ENCODE peak calls at places on chromosomes 5 and 9, in eight cellular contexts. X is fibroblast of pulmonary artery, F is AG10803, K is cardiac muscle cell, U is cardiac fibroblast, G is tibial nerve, O is HFF-Myc, M is SK-N-SH. H is an unnamed sample.

GRCh38 chr5:32343058-32343672 is 30.4 kb upstream of the MTMR12 start:
- DNase-seq in X (no peak), F (no peak), K (no peak), U (no peak), G (no peak), O (no peak), M (no peak), H (no peak)

GRCh38 chr5:58184910-58185309 is 275.0 kb downstream of the PLK2 start:
- DNase-seq in X (no peak), F (peak), K (peak), U (peak), G (no peak), O (no peak), M (no peak), H (no peak)

GRCh38 chr9:36319806-36320205 is 61.6 kb upstream of the GNE start:
- DNase-seq in X (no peak), F (peak), K (no peak), U (no peak), G (no peak), O (no peak), M (no peak), H (no peak)

GRCh38 chr5:83927140-83927733 is 206.6 kb upstream of the HAPLN1 start:
- DNase-seq in X (peak), F (peak), K (peak), U (peak), G (peak), O (peak), M (peak), H (no peak)

GRCh38 chr5:142478116-142478515 is 153.3 kb upstream of the SPRY4 start:
- DNase-seq in X (no peak), F (no peak), K (no peak), U (no peak), G (no peak), O (no peak), M (no peak), H (no peak)

GRCh38 chr5:125044491-125045282 is 298.2 kb upstream of the ZNF608 start:
- DNase-seq in X (peak), F (no peak), K (no peak), U (peak), G (no peak), O (no peak), M (no peak), H (no peak)

GRCh38 chr9:84839538-84839937 is 170.0 kb downstream of the NTRK2 start:
- DNase-seq in X (no peak), F (peak), K (peak), U (no peak), G (no peak), O (peak), M (peak), H (peak)

GRCh38 chr5:172010278-172010677 is 3.8 kb upstream of the FBXW11 start:
- DNase-seq in X (peak), F (no peak), K (peak), U (peak), G (no peak), O (no peak), M (no peak), H (no peak)

GRCh38 chr9:28774433-28775029 is 1201.2 kb upstream of the C9orf72 start:
- DNase-seq in X (peak), F (no peak), K (peak), U (peak), G (no peak), O (no peak), M (peak), H (no peak)

GRCh38 chr5:124103671-124104070 is 591.7 kb downstream of the CSNK1G3 start:
- DNase-seq in X (no peak), F (no peak), K (no peak), U (peak), G (no peak), O (no peak), M (no peak), H (no peak)

GRCh38 chr9:113399646-113400200 is 1.4 kb downstream of the ALAD start:
- DNase-seq in X (no peak), F (no peak), K (no peak), U (no peak), G (no peak), O (no peak), M (no peak), H (no peak)

GRCh38 chr5:120463991-120464626 is at the start of gene PRR16:
- DNase-seq in X (peak), F (peak), K (peak), U (peak), G (no peak), O (no peak), M (peak), H (no peak)

GRCh38 chr5:170861855-170862766 is at the start of gene RANBP17:
- DNase-seq in X (peak), F (peak), K (peak), U (peak), G (no peak), O (no peak), M (peak), H (no peak)

DNA sequence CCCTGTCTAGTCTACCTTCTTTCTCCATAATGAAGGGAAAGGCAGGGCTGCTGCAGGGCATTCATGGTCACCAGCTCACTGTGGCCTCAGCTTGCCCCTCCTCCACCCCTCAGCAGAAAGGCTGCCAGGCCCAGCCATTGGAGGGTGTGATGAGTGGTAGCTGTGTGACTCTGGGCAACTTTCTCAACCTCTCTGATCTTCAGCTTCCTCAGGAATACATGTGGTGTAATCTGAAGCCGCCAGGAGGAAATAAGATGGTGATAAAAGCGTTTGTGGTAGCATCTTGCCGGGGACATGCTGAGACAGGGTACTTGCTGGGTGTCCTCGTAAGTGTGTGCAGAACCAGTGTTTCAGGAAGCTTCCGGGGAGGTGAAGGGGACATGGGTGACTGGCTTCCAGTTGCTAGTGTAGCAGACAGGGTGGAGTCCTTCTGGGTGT is 9.8 kb downstream of the CXCL14 start:
- DNase-seq in X (no peak), F (no peak), K (no peak), U (no peak), G (no peak), O (no peak), M (no peak), H (no peak)
- H3K4me3 ChIP-seq in X (no peak), F (no peak), K (no peak), U (no peak), G (no peak), O (no peak), M (no peak), H (no peak)

GRCh38 chr9:91889161-91889560 is 60.9 kb downstream of the ROR2 start:
- DNase-seq in X (no peak), F (no peak), K (no peak), U (no peak), G (no peak), O (no peak), M (no peak), H (no peak)
- TF ChIP-seq CTCF in X (no peak), F (no peak), K (no peak), U (no peak), G (no peak), O (no peak), M (no peak), H (no peak)

GRCh38 chr9:83060557-83060956 is 2.4 kb downstream of the RASEF start:
- DNase-seq in X (no peak), F (no peak), K (no peak), U (no peak), G (no peak), O (no peak), M (peak), H (no peak)
- H3K4me3 ChIP-seq in X (no peak), F (no peak), K (no peak), U (no peak), G (no peak), O (no peak), M (no peak), H (no peak)

DNA sequence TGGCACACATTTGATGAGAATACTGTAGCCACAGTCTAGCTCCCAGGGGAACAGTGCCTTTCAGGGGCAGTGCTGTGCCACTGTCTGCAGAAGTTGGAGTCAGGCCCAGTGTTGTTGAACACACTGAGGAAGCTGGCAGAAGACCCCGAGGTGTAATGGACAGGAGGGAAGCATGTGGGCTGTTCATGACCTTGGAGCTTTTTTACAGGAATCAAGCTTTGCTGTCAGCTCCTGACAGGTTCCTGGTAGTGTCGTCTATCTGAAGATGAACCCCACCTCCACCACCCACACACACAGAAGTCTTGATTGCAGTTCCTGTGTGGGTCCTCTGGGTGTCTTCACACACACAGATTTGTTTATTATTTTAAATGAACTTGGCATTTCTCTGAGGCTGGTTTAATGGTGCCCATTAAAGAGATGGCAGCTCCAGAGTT is 40.3 kb upstream of the TNFAIP8 start:
- DNase-seq in X (peak), F (peak), K (peak), U (peak), G (no peak), O (no peak), M (peak), H (no peak)
- TF ChIP-seq CTCF in X (peak), F (peak), K (peak), U (peak), G (peak), O (peak), M (peak), H (peak)

DNA sequence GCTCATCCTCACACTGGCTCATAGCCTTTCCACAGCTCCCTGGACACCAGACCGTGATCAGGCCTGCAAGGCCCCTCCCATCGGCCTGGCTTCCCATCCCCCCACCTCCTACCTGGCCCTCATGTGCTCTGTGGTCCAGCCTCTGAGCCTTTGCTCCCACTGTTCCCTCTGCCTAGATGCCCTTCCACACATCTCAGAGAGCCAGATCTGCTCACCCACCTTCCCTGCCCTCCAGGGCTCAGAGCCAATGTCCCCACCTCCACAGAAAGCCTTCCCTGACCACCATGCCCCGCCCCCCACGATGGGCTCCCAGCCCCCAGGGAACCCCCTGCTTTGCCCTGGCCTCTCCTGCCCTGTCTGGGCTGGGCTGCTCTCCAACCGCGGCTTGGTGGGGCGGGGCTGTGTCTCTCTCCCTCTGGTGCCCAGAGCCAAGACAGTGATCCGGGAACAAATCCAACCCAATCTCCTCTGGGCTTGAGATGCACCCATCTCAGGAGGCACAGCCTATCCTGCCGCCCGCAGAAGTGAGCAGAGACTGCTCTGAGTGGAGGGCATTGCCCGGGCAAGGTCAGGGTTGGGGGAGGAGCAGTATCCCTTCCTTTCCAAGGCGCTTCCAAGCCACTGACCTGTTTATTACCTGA is 1.6 kb downstream of the NINJ1 start:
- DNase-seq in X (no peak), F (peak), K (peak), U (peak), G (peak), O (no peak), M (no peak), H (no peak)
- H3K4me3 ChIP-seq in X (peak), F (peak), K (no peak), U (peak), G (peak), O (peak), M (peak), H (peak)

GRCh38 chr5:75336625-75337336 is at the start of gene HMGCR:
- DNase-seq in X (peak), F (peak), K (peak), U (peak), G (peak), O (peak), M (peak), H (peak)
- TF ChIP-seq CTCF in X (no peak), F (peak), K (peak), U (peak), G (no peak), O (no peak), M (peak), H (peak)

DNA sequence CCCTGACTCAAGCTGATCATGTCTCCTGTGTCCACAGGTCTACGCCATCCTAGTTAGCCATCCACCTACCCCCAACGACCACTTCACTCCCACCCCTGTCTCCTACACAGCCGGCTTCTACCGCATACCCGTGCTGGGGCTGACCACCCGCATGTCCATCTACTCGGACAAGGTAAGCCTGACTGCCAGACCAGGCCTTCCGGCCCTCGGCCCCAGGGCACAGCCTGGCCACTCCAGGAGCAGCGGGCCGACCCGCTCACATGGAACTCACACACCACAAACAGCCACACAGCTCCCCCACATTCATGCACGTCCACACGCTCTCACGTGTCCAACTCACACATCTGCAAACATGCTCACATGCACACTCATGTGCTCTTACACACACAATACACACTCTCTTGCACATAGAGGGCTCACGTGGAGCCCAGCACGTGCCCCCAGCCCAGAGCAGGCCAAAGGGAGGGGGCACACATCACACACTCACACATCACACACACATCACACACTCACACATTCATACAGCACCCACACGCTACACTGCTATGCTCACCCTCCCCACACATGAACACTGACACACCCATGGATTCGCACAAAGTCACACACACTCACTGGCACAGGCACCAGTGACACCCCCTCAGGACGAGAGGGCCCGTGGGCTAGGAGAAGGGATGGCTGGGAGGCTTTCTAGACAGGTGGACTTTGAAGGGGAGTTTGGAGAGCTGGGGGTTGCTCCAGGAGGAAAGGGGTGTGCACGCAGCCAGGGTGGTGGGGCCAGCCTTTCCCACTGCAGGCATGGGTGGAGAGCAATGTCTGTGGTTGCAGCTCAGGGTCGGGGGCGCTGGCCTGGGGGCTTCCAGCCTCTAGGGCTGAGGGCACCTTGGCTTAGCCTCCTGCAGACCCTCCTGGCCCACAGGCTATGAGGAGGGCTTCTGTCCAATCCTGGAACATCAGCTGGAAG is 3.3 kb downstream of the GRIN1 start:
- DNase-seq in X (no peak), F (no peak), K (no peak), U (no peak), G (no peak), O (no peak), M (no peak), H (no peak)
- H3K4me3 ChIP-seq in X (no peak), F (no peak), K (no peak), U (no peak), G (no peak), O (no peak), M (no peak), H (no peak)

GRCh38 chr5:43646997-43647396 is 44.0 kb downstream of the NNT start:
- DNase-seq in X (peak), F (peak), K (no peak), U (peak), G (no peak), O (no peak), M (no peak), H (no peak)
- TF ChIP-seq CTCF in X (peak), F (peak), K (peak), U (peak), G (no peak), O (peak), M (peak), H (peak)

GRCh38 chr5:64165500-64166200 is at the start of gene RNF180:
- DNase-seq in X (peak), F (peak), K (peak), U (peak), G (no peak), O (no peak), M (peak), H (no peak)

GRCh38 chr5:64163746-64164145 is 1.9 kb upstream of the RNF180 start:
- DNase-seq in X (no peak), F (no peak), K (no peak), U (no peak), G (no peak), O (no peak), M (no peak), H (no peak)

GRCh38 chr5:64166201-64166959 is 737 bp downstream of the RNF180 start:
- DNase-seq in X (peak), F (no peak), K (peak), U (peak), G (no peak), O (no peak), M (no peak), H (no peak)

GRCh38 chr5:64164166-64164565 is 1.5 kb upstream of the RNF180 start:
- DNase-seq in X (no peak), F (no peak), K (no peak), U (no peak), G (no peak), O (no peak), M (no peak), H (no peak)

GRCh38 chr5:64165160-64165499 is 513 bp upstream of the RNF180 start:
- DNase-seq in X (no peak), F (no peak), K (no peak), U (no peak), G (no peak), O (no peak), M (no peak), H (no peak)
- H3K4me3 ChIP-seq in X (peak), F (peak), K (peak), U (peak), G (peak), O (no peak), M (peak), H (peak)